ENCODE peak calls at places on chromosomes 11 and 22, in nine cellular contexts. One of them, this sample, is unnamed.

GRCh38 chr11:45267660-45268340 is 18.3 kb downstream of the SYT13 start:
- DNase-seq in bronchial epithelial cell: no peak
- DNase-seq in hepatocyte: no peak
- DNase-seq in IMR-90: no peak
- DNase-seq in fibroblast of lung: no peak
- DNase-seq in coronary artery: no peak
- DNase-seq in heart left ventricle: no peak
- DNase-seq in neuronal stem cell: no peak
- DNase-seq in mucosa of descending colon: no peak
- DNase-seq in this sample: no peak

GRCh38 chr11:1784761-1785650 is 21.3 kb upstream of the CTSD start:
- DNase-seq in bronchial epithelial cell: no peak
- DNase-seq in hepatocyte: no peak
- DNase-seq in IMR-90: no peak
- DNase-seq in fibroblast of lung: no peak
- DNase-seq in coronary artery: no peak
- DNase-seq in heart left ventricle: no peak
- DNase-seq in neuronal stem cell: no peak
- DNase-seq in mucosa of descending colon: no peak
- DNase-seq in this sample: no peak

GRCh38 chr11:133841279-133842043 is 3.9 kb downstream of the SPATA19 start:
- DNase-seq in bronchial epithelial cell: no peak
- DNase-seq in hepatocyte: no peak
- DNase-seq in IMR-90: no peak
- DNase-seq in fibroblast of lung: no peak
- DNase-seq in coronary artery: peak; percentile 58
- DNase-seq in heart left ventricle: no peak
- DNase-seq in neuronal stem cell: no peak
- DNase-seq in mucosa of descending colon: no peak
- DNase-seq in this sample: no peak

GRCh38 chr11:313787-314547 is at the start of gene IFITM1:
- DNase-seq in bronchial epithelial cell: peak; percentile 70
- DNase-seq in hepatocyte: peak; percentile 62
- DNase-seq in IMR-90: peak; percentile 84
- DNase-seq in fibroblast of lung: peak; percentile 68
- DNase-seq in coronary artery: no peak
- DNase-seq in heart left ventricle: no peak
- DNase-seq in neuronal stem cell: no peak
- DNase-seq in mucosa of descending colon: peak; percentile 74
- DNase-seq in this sample: peak; percentile 51

GRCh38 chr22:43814264-43814663 is 2.2 kb upstream of the EFCAB6 start:
- DNase-seq in bronchial epithelial cell: no peak
- DNase-seq in hepatocyte: no peak
- DNase-seq in IMR-90: no peak
- DNase-seq in fibroblast of lung: no peak
- DNase-seq in coronary artery: no peak
- DNase-seq in heart left ventricle: no peak
- DNase-seq in neuronal stem cell: no peak
- DNase-seq in mucosa of descending colon: no peak
- DNase-seq in this sample: no peak

GRCh38 chr11:7511405-7511804 is 2.4 kb upstream of the PPFIBP2 start:
- DNase-seq in bronchial epithelial cell: no peak
- DNase-seq in hepatocyte: peak; percentile 32
- DNase-seq in IMR-90: no peak
- DNase-seq in fibroblast of lung: no peak
- DNase-seq in coronary artery: peak; percentile 77
- DNase-seq in heart left ventricle: peak; percentile 66
- DNase-seq in neuronal stem cell: no peak
- DNase-seq in mucosa of descending colon: no peak
- DNase-seq in this sample: no peak

GRCh38 chr11:7597620-7598019 is 75.7 kb downstream of the CYB5R2 start:
- DNase-seq in bronchial epithelial cell: peak; percentile 89
- DNase-seq in hepatocyte: peak; percentile 68
- DNase-seq in IMR-90: no peak
- DNase-seq in fibroblast of lung: no peak
- DNase-seq in coronary artery: no peak
- DNase-seq in heart left ventricle: no peak
- DNase-seq in neuronal stem cell: no peak
- DNase-seq in mucosa of descending colon: peak; percentile 78
- DNase-seq in this sample: peak; percentile 72

GRCh38 chr22:49518436-49518970 is 309.2 kb downstream of the BRD1 start:
- DNase-seq in bronchial epithelial cell: no peak
- DNase-seq in hepatocyte: no peak
- DNase-seq in IMR-90: no peak
- DNase-seq in fibroblast of lung: no peak
- DNase-seq in coronary artery: no peak
- DNase-seq in heart left ventricle: no peak
- DNase-seq in neuronal stem cell: no peak
- DNase-seq in mucosa of descending colon: no peak
- DNase-seq in this sample: no peak

GRCh38 chr11:84022221-84022620 is 736.1 kb upstream of the CCDC90B start:
- DNase-seq in bronchial epithelial cell: no peak
- DNase-seq in hepatocyte: no peak
- DNase-seq in IMR-90: no peak
- DNase-seq in fibroblast of lung: peak; percentile 4
- DNase-seq in coronary artery: no peak
- DNase-seq in heart left ventricle: no peak
- DNase-seq in neuronal stem cell: peak; percentile 72
- DNase-seq in mucosa of descending colon: no peak
- DNase-seq in this sample: no peak

GRCh38 chr11:124892750-124893454 is 4.8 kb downstream of the ROBO4 start:
- DNase-seq in bronchial epithelial cell: no peak
- DNase-seq in hepatocyte: no peak
- DNase-seq in IMR-90: no peak
- DNase-seq in fibroblast of lung: no peak
- DNase-seq in coronary artery: peak; percentile 70
- DNase-seq in heart left ventricle: peak; percentile 34
- DNase-seq in neuronal stem cell: no peak
- DNase-seq in mucosa of descending colon: no peak
- DNase-seq in this sample: no peak

GRCh38 chr22:49670610-49671330 is 156.9 kb downstream of the BRD1 start:
- DNase-seq in bronchial epithelial cell: no peak
- DNase-seq in hepatocyte: no peak
- DNase-seq in IMR-90: no peak
- DNase-seq in fibroblast of lung: no peak
- DNase-seq in coronary artery: peak; percentile 61
- DNase-seq in heart left ventricle: no peak
- DNase-seq in neuronal stem cell: peak; percentile 18
- DNase-seq in mucosa of descending colon: no peak
- DNase-seq in this sample: peak; percentile 55

GRCh38 chr22:27748355-27749168 is 53.0 kb downstream of the MN1 start:
- DNase-seq in bronchial epithelial cell: peak; percentile 76
- DNase-seq in hepatocyte: peak; percentile 29
- DNase-seq in IMR-90: peak; percentile 58
- DNase-seq in fibroblast of lung: peak; percentile 90
- DNase-seq in coronary artery: no peak
- DNase-seq in heart left ventricle: peak; percentile 45
- DNase-seq in neuronal stem cell: peak; percentile 31
- DNase-seq in mucosa of descending colon: no peak
- DNase-seq in this sample: no peak

GRCh38 chr22:26893711-26894110 is 236.3 kb downstream of the MIAT start:
- DNase-seq in bronchial epithelial cell: no peak
- DNase-seq in hepatocyte: no peak
- DNase-seq in IMR-90: no peak
- DNase-seq in fibroblast of lung: no peak
- DNase-seq in coronary artery: no peak
- DNase-seq in heart left ventricle: no peak
- DNase-seq in neuronal stem cell: no peak
- DNase-seq in mucosa of descending colon: no peak
- DNase-seq in this sample: no peak

GRCh38 chr11:866481-866880 is 23.8 kb downstream of the TSPAN4 start:
- DNase-seq in bronchial epithelial cell: no peak
- DNase-seq in hepatocyte: no peak
- DNase-seq in IMR-90: no peak
- DNase-seq in fibroblast of lung: no peak
- DNase-seq in coronary artery: no peak
- DNase-seq in heart left ventricle: peak; percentile 23
- DNase-seq in neuronal stem cell: no peak
- DNase-seq in mucosa of descending colon: no peak
- DNase-seq in this sample: no peak

GRCh38 chr11:120182790-120183491 is 27.9 kb upstream of the OAF start:
- DNase-seq in bronchial epithelial cell: peak; percentile 33
- DNase-seq in hepatocyte: peak; percentile 64
- DNase-seq in IMR-90: no peak
- DNase-seq in fibroblast of lung: no peak
- DNase-seq in coronary artery: peak; percentile 67
- DNase-seq in heart left ventricle: peak; percentile 60
- DNase-seq in neuronal stem cell: no peak
- DNase-seq in mucosa of descending colon: no peak
- DNase-seq in this sample: no peak

GRCh38 chr11:117180020-117180419 is 1.5 kb downstream of the SIDT2 start:
- DNase-seq in bronchial epithelial cell: no peak
- DNase-seq in hepatocyte: no peak
- DNase-seq in IMR-90: no peak
- DNase-seq in fibroblast of lung: peak; percentile 24
- DNase-seq in coronary artery: no peak
- DNase-seq in heart left ventricle: no peak
- DNase-seq in neuronal stem cell: no peak
- DNase-seq in mucosa of descending colon: no peak
- DNase-seq in this sample: no peak
- H3K4me3 ChIP-seq in bronchial epithelial cell: peak overlapping the region; percentile 77
- H3K4me3 ChIP-seq in hepatocyte: peak overlapping the region; percentile 46
- H3K4me3 ChIP-seq in IMR-90: peak overlapping the region; percentile 87
- H3K4me3 ChIP-seq in fibroblast of lung: peak overlapping the region; percentile 67
- H3K4me3 ChIP-seq in coronary artery: peak overlapping the region; percentile 80
- H3K4me3 ChIP-seq in heart left ventricle: peak overlapping the region; percentile 96
- H3K4me3 ChIP-seq in neuronal stem cell: peak overlapping the region; percentile 85
- H3K4me3 ChIP-seq in mucosa of descending colon: no peak overlapping the region
- H3K4me3 ChIP-seq in this sample: peak overlapping the region; percentile 98

DNA sequence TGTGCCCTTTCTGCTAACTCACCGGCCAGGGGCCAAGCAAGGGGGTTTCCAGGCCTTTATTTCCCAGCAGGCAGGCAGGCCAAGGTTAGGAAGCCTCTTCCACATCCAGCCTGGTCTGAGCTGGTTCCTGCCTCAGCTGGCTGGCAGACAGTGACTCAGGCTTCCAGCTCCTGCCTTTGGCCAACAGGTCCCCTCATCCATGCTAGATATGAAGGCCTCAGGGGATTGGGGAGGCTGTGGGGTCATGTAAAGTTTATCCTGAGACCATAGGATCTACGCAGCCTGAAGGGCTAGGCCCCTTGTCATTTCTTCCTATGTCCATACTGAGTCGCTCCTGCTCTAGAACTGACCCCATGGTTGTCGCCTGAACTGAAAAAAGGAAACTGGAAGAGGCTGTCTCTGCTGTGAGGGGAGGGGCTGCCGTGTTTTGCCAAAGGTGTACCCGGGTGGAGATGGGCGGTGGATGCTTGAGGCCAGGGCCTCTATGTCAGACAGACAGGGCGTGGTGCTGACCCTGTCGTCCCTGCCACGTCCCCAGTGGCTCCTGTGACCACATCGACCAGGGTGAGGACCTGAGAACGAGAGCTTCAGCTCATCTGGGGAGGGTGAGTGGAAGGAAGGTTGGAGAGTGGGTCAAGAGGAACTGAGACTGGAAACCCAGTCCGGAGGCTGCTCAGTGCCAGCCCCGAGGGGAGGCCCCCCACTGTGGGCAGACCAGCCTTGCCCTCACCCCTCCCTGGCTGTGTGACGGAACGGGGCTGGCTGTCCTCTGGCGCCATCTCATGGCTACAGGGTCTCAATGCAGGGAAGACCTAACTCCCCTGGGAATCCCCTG is 17.0 kb downstream of the P2RY6 start:
- DNase-seq in bronchial epithelial cell: peak; percentile 85
- DNase-seq in hepatocyte: peak; percentile 85
- DNase-seq in IMR-90: peak; percentile 65
- DNase-seq in fibroblast of lung: peak; percentile 85
- DNase-seq in coronary artery: peak; percentile 88
- DNase-seq in heart left ventricle: peak; percentile 79
- DNase-seq in neuronal stem cell: peak; percentile 79
- DNase-seq in mucosa of descending colon: peak; percentile 79
- DNase-seq in this sample: peak; percentile 78
- H3K4me3 ChIP-seq in bronchial epithelial cell: no peak overlapping the region
- H3K4me3 ChIP-seq in hepatocyte: no peak overlapping the region
- H3K4me3 ChIP-seq in IMR-90: no peak overlapping the region
- H3K4me3 ChIP-seq in fibroblast of lung: no peak overlapping the region
- H3K4me3 ChIP-seq in coronary artery: peak overlapping the region; percentile 47
- H3K4me3 ChIP-seq in heart left ventricle: peak overlapping the region; percentile 41
- H3K4me3 ChIP-seq in neuronal stem cell: peak overlapping the region; percentile 35
- H3K4me3 ChIP-seq in mucosa of descending colon: no peak overlapping the region
- H3K4me3 ChIP-seq in this sample: peak overlapping the region; percentile 34

DNA sequence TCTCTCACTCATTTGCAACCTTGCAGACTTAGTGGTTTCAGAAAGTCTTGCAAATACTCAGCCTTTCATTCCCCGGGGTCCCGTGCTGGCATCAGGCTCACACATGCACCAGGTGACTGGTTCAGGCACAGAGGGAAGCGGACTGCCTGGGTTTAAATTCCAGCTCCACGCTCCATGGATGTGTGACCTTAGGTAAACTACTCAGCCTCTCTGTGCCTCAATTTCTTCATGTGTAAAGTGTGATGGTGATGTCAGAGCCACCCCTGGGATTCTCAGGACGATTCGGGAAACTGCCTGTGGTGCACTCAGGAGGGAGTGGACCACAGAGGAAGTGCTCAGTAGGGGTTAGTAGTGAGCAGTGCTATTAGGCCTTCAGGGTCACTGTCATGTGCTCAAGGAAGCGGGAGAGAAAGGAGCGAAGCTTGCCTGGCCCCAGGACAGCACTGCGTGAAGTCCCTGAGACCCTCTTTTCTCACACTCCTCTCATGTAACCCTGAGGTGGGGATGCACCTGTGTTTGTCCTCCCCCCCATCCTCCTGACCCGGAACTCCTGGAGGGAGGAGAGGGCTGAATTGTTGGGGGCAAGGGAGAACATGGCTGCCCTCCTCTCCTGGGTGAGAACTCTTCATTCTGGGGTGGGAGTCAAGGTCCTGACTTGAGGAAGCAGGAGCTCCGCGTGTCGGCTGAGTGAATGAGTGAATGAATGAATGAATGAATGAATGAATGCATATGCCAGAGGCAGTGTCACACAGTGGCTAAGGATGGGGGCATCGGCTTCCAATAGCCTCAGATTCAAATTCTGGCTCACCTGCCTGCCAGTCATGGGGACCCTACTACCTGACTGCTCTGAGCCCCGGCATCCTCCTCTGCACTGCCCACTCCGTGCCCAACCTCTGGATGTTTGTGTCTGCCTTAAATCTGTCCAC is 14.4 kb upstream of the UPK3A start:
- DNase-seq in bronchial epithelial cell: no peak
- DNase-seq in hepatocyte: no peak
- DNase-seq in IMR-90: no peak
- DNase-seq in fibroblast of lung: no peak
- DNase-seq in coronary artery: no peak
- DNase-seq in heart left ventricle: no peak
- DNase-seq in neuronal stem cell: no peak
- DNase-seq in mucosa of descending colon: no peak
- DNase-seq in this sample: no peak
- H3K4me3 ChIP-seq in bronchial epithelial cell: no peak overlapping the region
- H3K4me3 ChIP-seq in hepatocyte: no peak overlapping the region
- H3K4me3 ChIP-seq in IMR-90: no peak overlapping the region
- H3K4me3 ChIP-seq in fibroblast of lung: no peak overlapping the region
- H3K4me3 ChIP-seq in coronary artery: no peak overlapping the region
- H3K4me3 ChIP-seq in heart left ventricle: no peak overlapping the region
- H3K4me3 ChIP-seq in neuronal stem cell: no peak overlapping the region
- H3K4me3 ChIP-seq in mucosa of descending colon: no peak overlapping the region
- H3K4me3 ChIP-seq in this sample: no peak overlapping the region

GRCh38 chr22:30955153-30955552 is 13.4 kb downstream of the MORC2 start:
- DNase-seq in bronchial epithelial cell: no peak
- DNase-seq in hepatocyte: no peak
- DNase-seq in IMR-90: no peak
- DNase-seq in fibroblast of lung: no peak
- DNase-seq in coronary artery: no peak
- DNase-seq in heart left ventricle: no peak
- DNase-seq in neuronal stem cell: no peak
- DNase-seq in mucosa of descending colon: no peak
- DNase-seq in this sample: no peak
- H3K4me3 ChIP-seq in bronchial epithelial cell: no peak overlapping the region
- H3K4me3 ChIP-seq in hepatocyte: no peak overlapping the region
- H3K4me3 ChIP-seq in IMR-90: no peak overlapping the region
- H3K4me3 ChIP-seq in fibroblast of lung: no peak overlapping the region
- H3K4me3 ChIP-seq in coronary artery: no peak overlapping the region
- H3K4me3 ChIP-seq in heart left ventricle: no peak overlapping the region
- H3K4me3 ChIP-seq in neuronal stem cell: no peak overlapping the region
- H3K4me3 ChIP-seq in mucosa of descending colon: no peak overlapping the region
- H3K4me3 ChIP-seq in this sample: no peak overlapping the region